ENCODE peak calls at places on chromosomes 3 and 15, in four cellular contexts. One of them, this sample, is unnamed.

GRCh38 chr3:114827495-114827894 is 319.6 kb downstream of the ZBTB20 start:
- DNase-seq in GM12878: peak
- DNase-seq in HepG2: peak
- DNase-seq in K562: peak
- DNase-seq in this sample: no peak

GRCh38 chr15:30038667-30039523 is 43.9 kb upstream of the GOLGA8J start:
- DNase-seq in GM12878: no peak
- DNase-seq in HepG2: no peak
- DNase-seq in K562: no peak
- DNase-seq in this sample: no peak

GRCh38 chr3:183513046-183513706 is 42.3 kb downstream of the KLHL6 start:
- DNase-seq in GM12878: no peak
- DNase-seq in HepG2: no peak
- DNase-seq in K562: no peak
- DNase-seq in this sample: no peak

GRCh38 chr15:70437882-70438331 is 325.5 kb downstream of the UACA start:
- DNase-seq in GM12878: no peak
- DNase-seq in HepG2: no peak
- DNase-seq in K562: no peak
- DNase-seq in this sample: no peak

GRCh38 chr3:152061296-152061695 is 187.9 kb downstream of the SUCNR1 start:
- DNase-seq in GM12878: no peak
- DNase-seq in HepG2: no peak
- DNase-seq in K562: no peak
- DNase-seq in this sample: no peak

GRCh38 chr3:172751188-172751571 is 654 bp downstream of the ECT2 start:
- DNase-seq in GM12878: no peak
- DNase-seq in HepG2: no peak
- DNase-seq in K562: peak
- DNase-seq in this sample: no peak

GRCh38 chr15:34583399-34584320 is at the start of gene GOLGA8B:
- DNase-seq in GM12878: no peak
- DNase-seq in HepG2: peak
- DNase-seq in K562: peak
- DNase-seq in this sample: peak

GRCh38 chr3:108189477-108189876 is 32.7 kb downstream of the IFT57 start:
- DNase-seq in GM12878: no peak
- DNase-seq in HepG2: peak
- DNase-seq in K562: no peak
- DNase-seq in this sample: no peak

GRCh38 chr3:181635141-181635540 is 76.6 kb upstream of the SOX2 start:
- DNase-seq in GM12878: no peak
- DNase-seq in HepG2: no peak
- DNase-seq in K562: no peak
- DNase-seq in this sample: no peak

GRCh38 chr3:58779934-58780333 is 113.4 kb upstream of the FAM3D start:
- DNase-seq in GM12878: no peak
- DNase-seq in HepG2: no peak
- DNase-seq in K562: no peak
- DNase-seq in this sample: no peak

GRCh38 chr3:127749361-127749760 is 73.0 kb downstream of the MGLL start:
- DNase-seq in GM12878: no peak
- DNase-seq in HepG2: no peak
- DNase-seq in K562: no peak
- DNase-seq in this sample: no peak

GRCh38 chr3:123652346-123652984 is 67.6 kb upstream of the HACD2 start:
- DNase-seq in GM12878: no peak
- DNase-seq in HepG2: peak
- DNase-seq in K562: peak
- DNase-seq in this sample: peak

GRCh38 chr15:29682781-29683180 is 139.5 kb downstream of the TJP1 start:
- DNase-seq in GM12878: no peak
- DNase-seq in HepG2: no peak
- DNase-seq in K562: no peak
- DNase-seq in this sample: no peak

GRCh38 chr15:60890361-60890991 is 338.6 kb downstream of the RORA start:
- DNase-seq in GM12878: no peak
- DNase-seq in HepG2: no peak
- DNase-seq in K562: no peak
- DNase-seq in this sample: no peak

GRCh38 chr15:60889006-60889405 is 340.1 kb downstream of the RORA start:
- DNase-seq in GM12878: no peak
- DNase-seq in HepG2: no peak
- DNase-seq in K562: no peak
- DNase-seq in this sample: no peak

GRCh38 chr15:60889506-60889905 is 339.6 kb downstream of the RORA start:
- DNase-seq in GM12878: no peak
- DNase-seq in HepG2: no peak
- DNase-seq in K562: no peak
- DNase-seq in this sample: no peak

GRCh38 chr15:60883691-60884319 is 345.3 kb downstream of the RORA start:
- DNase-seq in GM12878: no peak
- DNase-seq in HepG2: no peak
- DNase-seq in K562: no peak
- DNase-seq in this sample: no peak

GRCh38 chr15:60886680-60887079 is 342.4 kb downstream of the RORA start:
- DNase-seq in GM12878: no peak
- DNase-seq in HepG2: no peak
- DNase-seq in K562: no peak
- DNase-seq in this sample: no peak
- TF ChIP-seq NR2C2 in GM12878: no peak
- TF ChIP-seq NR2C2 in HepG2: no peak
- TF ChIP-seq NR2C2 in K562: no peak
- TF ChIP-seq NR2C2 in this sample: no peak

GRCh38 chr3:136473716-136474326 is 223.7 kb downstream of the PCCB start:
- DNase-seq in GM12878: no peak
- DNase-seq in HepG2: no peak
- DNase-seq in K562: no peak
- DNase-seq in this sample: no peak
- TF ChIP-seq NR2C2 in GM12878: no peak
- TF ChIP-seq NR2C2 in HepG2: no peak
- TF ChIP-seq NR2C2 in K562: no peak
- TF ChIP-seq NR2C2 in this sample: no peak

GRCh38 chr3:10806001-10806400 is 10.0 kb upstream of the SLC6A11 start:
- DNase-seq in GM12878: no peak
- DNase-seq in HepG2: no peak
- DNase-seq in K562: no peak
- DNase-seq in this sample: no peak

GRCh38 chr3:10798600-10799367 is 17.2 kb upstream of the SLC6A11 start:
- DNase-seq in GM12878: no peak
- DNase-seq in HepG2: no peak
- DNase-seq in K562: no peak
- DNase-seq in this sample: no peak

GRCh38 chr3:10808130-10808735 is 7.8 kb upstream of the SLC6A11 start:
- DNase-seq in GM12878: no peak
- DNase-seq in HepG2: no peak
- DNase-seq in K562: no peak
- DNase-seq in this sample: no peak

GRCh38 chr3:10808974-10809373 is 7.1 kb upstream of the SLC6A11 start:
- DNase-seq in GM12878: no peak
- DNase-seq in HepG2: no peak
- DNase-seq in K562: no peak
- DNase-seq in this sample: no peak

GRCh38 chr3:10804183-10804648 is 11.8 kb upstream of the SLC6A11 start:
- DNase-seq in GM12878: no peak
- DNase-seq in HepG2: no peak
- DNase-seq in K562: no peak
- DNase-seq in this sample: no peak
- TF ChIP-seq NR2C2 in GM12878: no peak
- TF ChIP-seq NR2C2 in HepG2: no peak
- TF ChIP-seq NR2C2 in K562: no peak
- TF ChIP-seq NR2C2 in this sample: no peak

GRCh38 chr15:75620043-75620775 is 5.3 kb downstream of the SNUPN start:
- DNase-seq in GM12878: no peak
- DNase-seq in HepG2: no peak
- DNase-seq in K562: no peak
- DNase-seq in this sample: no peak
- TF ChIP-seq NR2C2 in GM12878: no peak
- TF ChIP-seq NR2C2 in HepG2: no peak
- TF ChIP-seq NR2C2 in K562: no peak
- TF ChIP-seq NR2C2 in this sample: no peak

DNA sequence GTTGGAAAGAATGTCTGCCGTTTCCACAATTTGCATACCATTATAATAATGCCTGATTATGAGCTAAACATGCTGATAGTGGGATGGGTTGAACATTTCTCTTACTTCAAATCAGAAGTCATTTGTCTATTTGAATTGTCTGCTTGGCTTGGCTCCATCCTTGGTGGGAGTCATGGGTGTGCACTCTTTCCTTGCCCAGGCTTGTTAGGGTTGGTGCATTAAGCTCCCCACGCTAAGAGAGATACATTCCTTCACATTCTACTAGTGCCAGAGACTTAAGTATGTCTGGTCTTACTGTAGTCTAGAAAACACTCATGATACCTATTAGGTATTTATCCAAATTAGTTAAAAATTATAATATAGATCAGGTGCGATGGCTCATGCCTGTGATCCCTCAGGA is 121.3 kb upstream of the RARB start:
- DNase-seq in GM12878: no peak
- DNase-seq in HepG2: no peak
- DNase-seq in K562: no peak
- DNase-seq in this sample: no peak
- TF ChIP-seq NR2C2 in GM12878: no peak
- TF ChIP-seq NR2C2 in HepG2: no peak
- TF ChIP-seq NR2C2 in K562: no peak
- TF ChIP-seq NR2C2 in this sample: no peak

GRCh38 chr15:67923647-67923971 is 83.8 kb upstream of the RNU6-1 start:
- DNase-seq in GM12878: no peak
- DNase-seq in HepG2: no peak
- DNase-seq in K562: no peak
- DNase-seq in this sample: no peak
- TF ChIP-seq NR2C2 in GM12878: no peak
- TF ChIP-seq NR2C2 in HepG2: no peak
- TF ChIP-seq NR2C2 in K562: no peak
- TF ChIP-seq NR2C2 in this sample: no peak

DNA sequence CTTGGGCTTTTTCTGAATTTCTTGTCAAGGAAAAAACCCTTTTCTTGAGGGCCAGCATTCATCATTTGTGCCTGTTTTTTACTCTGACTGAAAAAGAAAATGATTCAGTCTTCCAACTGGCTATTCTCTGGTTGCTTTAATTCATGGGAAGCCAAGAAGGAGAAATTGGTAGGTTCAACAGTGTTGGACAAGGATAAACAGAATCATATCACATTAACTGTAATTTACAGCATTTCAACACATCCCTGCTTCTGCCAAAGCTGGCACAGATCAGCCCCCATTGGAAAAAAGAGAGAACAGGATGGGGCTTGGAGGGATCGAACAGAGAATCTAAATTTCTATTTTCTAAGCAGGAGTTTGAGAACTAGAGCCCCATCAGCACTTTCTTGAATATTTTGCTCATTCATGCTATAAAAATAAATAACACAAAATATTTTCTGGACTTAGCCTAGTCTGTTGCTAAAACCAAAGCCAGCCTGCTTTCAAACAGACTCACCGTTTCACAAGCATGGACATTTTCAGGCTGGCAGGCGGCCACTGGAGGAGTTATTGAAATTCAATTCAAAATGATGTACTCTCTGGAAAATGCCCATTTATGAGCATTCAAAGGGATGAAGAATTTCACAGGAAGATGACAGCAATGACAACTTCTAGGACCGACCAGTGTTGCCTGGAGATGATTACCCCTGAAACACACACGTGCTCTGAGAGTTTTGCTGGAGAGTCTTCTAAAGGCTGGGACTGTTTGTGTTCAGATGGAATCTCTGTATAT is 181.2 kb downstream of the WNT5A start:
- DNase-seq in GM12878: no peak
- DNase-seq in HepG2: no peak
- DNase-seq in K562: no peak
- DNase-seq in this sample: no peak
- TF ChIP-seq NR2C2 in GM12878: no peak
- TF ChIP-seq NR2C2 in HepG2: no peak
- TF ChIP-seq NR2C2 in K562: no peak
- TF ChIP-seq NR2C2 in this sample: no peak